ENCODE peak calls at places on chromosomes 12 and 14, in six cellular contexts. One of them, this sample, is unnamed.

GRCh38 chr14:77339407-77339806 is 18.6 kb downstream of the GSTZ1 start:
- DNase-seq in AG09319: peak
- DNase-seq in fibroblast of mammary gland: peak
- DNase-seq in endothelial cell: no peak
- DNase-seq in fibroblast of pulmonary artery: peak
- DNase-seq in astrocyte of the cerebellum: no peak
- DNase-seq in this sample: no peak

GRCh38 chr12:30796508-30796780 is 41.7 kb upstream of the CAPRIN2 start:
- DNase-seq in fibroblast of mammary gland: peak
- DNase-seq in AG09319: peak
- DNase-seq in fibroblast of pulmonary artery: peak
- DNase-seq in astrocyte of the cerebellum: no peak
- DNase-seq in endothelial cell: no peak
- DNase-seq in this sample: no peak

GRCh38 chr12:107296681-107297086 is 203.3 kb upstream of the CRY1 start:
- DNase-seq in fibroblast of pulmonary artery: peak
- DNase-seq in fibroblast of mammary gland: peak
- DNase-seq in astrocyte of the cerebellum: no peak
- DNase-seq in endothelial cell: no peak
- DNase-seq in AG09319: no peak
- DNase-seq in this sample: no peak

GRCh38 chr12:113259499-113259953 is 38.3 kb downstream of the TPCN1 start:
- DNase-seq in endothelial cell: no peak
- DNase-seq in astrocyte of the cerebellum: no peak
- DNase-seq in AG09319: peak
- DNase-seq in fibroblast of mammary gland: peak
- DNase-seq in fibroblast of pulmonary artery: peak
- DNase-seq in this sample: peak

GRCh38 chr12:127509066-127509778 is 757.7 kb upstream of the TMEM132C start:
- DNase-seq in fibroblast of pulmonary artery: peak
- DNase-seq in fibroblast of mammary gland: peak
- DNase-seq in AG09319: peak
- DNase-seq in astrocyte of the cerebellum: peak
- DNase-seq in endothelial cell: no peak
- DNase-seq in this sample: no peak

GRCh38 chr12:70609739-70610491 is 27.3 kb downstream of the PTPRB start:
- DNase-seq in fibroblast of mammary gland: peak
- DNase-seq in AG09319: no peak
- DNase-seq in endothelial cell: peak
- DNase-seq in astrocyte of the cerebellum: no peak
- DNase-seq in fibroblast of pulmonary artery: peak
- DNase-seq in this sample: peak

GRCh38 chr12:102120886-102121285 is 903 bp downstream of the PARPBP start:
- DNase-seq in astrocyte of the cerebellum: no peak
- DNase-seq in AG09319: no peak
- DNase-seq in endothelial cell: peak
- DNase-seq in fibroblast of pulmonary artery: peak
- DNase-seq in fibroblast of mammary gland: peak
- DNase-seq in this sample: no peak

GRCh38 chr12:1920971-1921370 is 2.5 kb upstream of the CACNA2D4 start:
- DNase-seq in astrocyte of the cerebellum: no peak
- DNase-seq in endothelial cell: peak
- DNase-seq in AG09319: no peak
- DNase-seq in fibroblast of mammary gland: no peak
- DNase-seq in fibroblast of pulmonary artery: no peak
- DNase-seq in this sample: peak

GRCh38 chr12:1413930-1414329 is 180.5 kb downstream of the FBXL14 start:
- DNase-seq in AG09319: no peak
- DNase-seq in endothelial cell: no peak
- DNase-seq in fibroblast of pulmonary artery: no peak
- DNase-seq in astrocyte of the cerebellum: no peak
- DNase-seq in fibroblast of mammary gland: no peak
- DNase-seq in this sample: no peak

GRCh38 chr12:31876568-31877424 is 82.4 kb upstream of the RESF1 start:
- DNase-seq in astrocyte of the cerebellum: no peak
- DNase-seq in fibroblast of mammary gland: no peak
- DNase-seq in endothelial cell: peak
- DNase-seq in fibroblast of pulmonary artery: no peak
- DNase-seq in AG09319: no peak
- DNase-seq in this sample: peak

GRCh38 chr12:90037740-90038139 is 329.1 kb upstream of the ATP2B1 start:
- DNase-seq in endothelial cell: no peak
- DNase-seq in AG09319: no peak
- DNase-seq in astrocyte of the cerebellum: no peak
- DNase-seq in fibroblast of mammary gland: peak
- DNase-seq in fibroblast of pulmonary artery: peak
- DNase-seq in this sample: no peak

GRCh38 chr12:553216-554000 is 93.7 kb downstream of the B4GALNT3 start:
- DNase-seq in AG09319: no peak
- DNase-seq in fibroblast of pulmonary artery: no peak
- DNase-seq in endothelial cell: no peak
- DNase-seq in fibroblast of mammary gland: no peak
- DNase-seq in astrocyte of the cerebellum: no peak
- DNase-seq in this sample: no peak

GRCh38 chr14:96649327-96649601 is 147.1 kb downstream of the PAPOLA start:
- DNase-seq in AG09319: no peak
- DNase-seq in fibroblast of pulmonary artery: no peak
- DNase-seq in fibroblast of mammary gland: no peak
- DNase-seq in endothelial cell: no peak
- DNase-seq in astrocyte of the cerebellum: no peak
- DNase-seq in this sample: no peak

GRCh38 chr14:34981743-34982420 is 910 bp upstream of the SRP54 start:
- DNase-seq in astrocyte of the cerebellum: peak
- DNase-seq in fibroblast of pulmonary artery: peak
- DNase-seq in endothelial cell: peak
- DNase-seq in AG09319: no peak
- DNase-seq in fibroblast of mammary gland: no peak
- DNase-seq in this sample: no peak

GRCh38 chr12:128337456-128338160 is 70.6 kb downstream of the TMEM132C start:
- DNase-seq in fibroblast of mammary gland: no peak
- DNase-seq in AG09319: no peak
- DNase-seq in endothelial cell: no peak
- DNase-seq in astrocyte of the cerebellum: no peak
- DNase-seq in fibroblast of pulmonary artery: no peak
- DNase-seq in this sample: no peak

DNA sequence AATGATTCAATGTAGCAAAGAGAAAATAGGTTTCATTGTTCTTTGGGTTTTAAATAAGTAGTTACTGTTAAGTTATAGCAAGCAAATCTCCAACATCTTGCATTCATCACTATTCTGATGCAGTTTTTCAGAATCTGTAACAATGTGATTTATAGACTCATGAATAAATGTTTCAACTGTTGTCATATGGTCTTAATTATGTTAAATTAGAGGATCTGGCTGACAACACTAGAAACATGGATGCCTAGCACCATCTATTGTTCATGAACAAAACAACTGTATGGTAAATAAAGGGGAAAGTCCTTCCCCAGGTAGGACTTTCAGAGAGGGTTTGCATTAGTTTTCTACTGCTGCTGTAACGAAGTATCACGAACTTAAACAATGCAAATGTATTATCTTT is 167.9 kb downstream of the BCAT1 start:
- DNase-seq in endothelial cell: no peak
- DNase-seq in AG09319: peak
- DNase-seq in fibroblast of mammary gland: peak
- DNase-seq in astrocyte of the cerebellum: peak
- DNase-seq in fibroblast of pulmonary artery: peak
- DNase-seq in this sample: no peak
- TF ChIP-seq CTCF in endothelial cell: no peak
- TF ChIP-seq CTCF in AG09319: peak
- TF ChIP-seq CTCF in fibroblast of mammary gland: peak
- TF ChIP-seq CTCF in astrocyte of the cerebellum: no peak
- TF ChIP-seq CTCF in fibroblast of pulmonary artery: peak
- TF ChIP-seq CTCF in this sample: no peak

GRCh38 chr12:42237052-42237852 is 796 bp downstream of the YAF2 start:
- DNase-seq in AG09319: peak
- DNase-seq in fibroblast of pulmonary artery: peak
- DNase-seq in endothelial cell: peak
- DNase-seq in astrocyte of the cerebellum: peak
- DNase-seq in fibroblast of mammary gland: peak
- DNase-seq in this sample: peak
- TF ChIP-seq CTCF in AG09319: peak
- TF ChIP-seq CTCF in fibroblast of pulmonary artery: peak
- TF ChIP-seq CTCF in endothelial cell: peak
- TF ChIP-seq CTCF in astrocyte of the cerebellum: peak
- TF ChIP-seq CTCF in fibroblast of mammary gland: no peak
- TF ChIP-seq CTCF in this sample: peak

GRCh38 chr12:124379938-124380754 is 85.3 kb downstream of the RFLNA start:
- DNase-seq in endothelial cell: peak
- DNase-seq in fibroblast of pulmonary artery: peak
- DNase-seq in AG09319: peak
- DNase-seq in fibroblast of mammary gland: peak
- DNase-seq in astrocyte of the cerebellum: peak
- DNase-seq in this sample: peak
- TF ChIP-seq CTCF in endothelial cell: peak
- TF ChIP-seq CTCF in fibroblast of pulmonary artery: peak
- TF ChIP-seq CTCF in AG09319: peak
- TF ChIP-seq CTCF in fibroblast of mammary gland: peak
- TF ChIP-seq CTCF in astrocyte of the cerebellum: peak
- TF ChIP-seq CTCF in this sample: peak

DNA sequence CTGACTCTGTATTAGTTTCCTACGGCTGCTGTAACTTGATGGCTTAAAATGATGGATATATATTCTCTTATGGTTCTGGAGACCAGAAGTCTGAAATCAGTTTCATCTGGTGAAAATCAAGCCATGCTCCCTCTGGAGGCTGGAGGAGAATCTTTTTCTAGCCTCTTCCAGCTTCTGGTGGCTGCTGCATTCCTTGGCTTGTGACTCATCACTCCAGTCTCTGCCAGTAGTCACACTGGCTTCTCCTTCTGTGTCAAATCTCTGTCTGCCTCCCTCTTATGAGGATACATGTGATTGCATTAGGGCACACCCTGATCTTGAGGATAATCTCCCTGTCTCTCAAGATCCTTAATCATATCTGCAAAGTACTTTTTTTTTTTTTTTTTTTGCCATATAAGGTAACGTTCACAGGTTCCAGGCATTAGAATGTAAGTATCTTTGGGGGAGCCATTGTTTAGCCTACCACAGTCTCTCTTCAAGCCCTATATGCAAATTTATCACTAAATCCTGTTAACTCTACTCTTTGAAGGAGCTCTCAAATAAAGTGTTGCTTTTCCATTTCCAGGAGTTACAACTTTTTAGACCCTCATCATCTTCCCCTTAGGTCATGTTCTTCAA is 17.8 kb downstream of the DNAL1 start:
- DNase-seq in astrocyte of the cerebellum: peak
- DNase-seq in endothelial cell: no peak
- DNase-seq in fibroblast of pulmonary artery: peak
- DNase-seq in AG09319: peak
- DNase-seq in fibroblast of mammary gland: peak
- DNase-seq in this sample: no peak
- TF ChIP-seq CTCF in astrocyte of the cerebellum: peak
- TF ChIP-seq CTCF in endothelial cell: no peak
- TF ChIP-seq CTCF in fibroblast of pulmonary artery: peak
- TF ChIP-seq CTCF in AG09319: peak
- TF ChIP-seq CTCF in fibroblast of mammary gland: peak
- TF ChIP-seq CTCF in this sample: no peak

DNA sequence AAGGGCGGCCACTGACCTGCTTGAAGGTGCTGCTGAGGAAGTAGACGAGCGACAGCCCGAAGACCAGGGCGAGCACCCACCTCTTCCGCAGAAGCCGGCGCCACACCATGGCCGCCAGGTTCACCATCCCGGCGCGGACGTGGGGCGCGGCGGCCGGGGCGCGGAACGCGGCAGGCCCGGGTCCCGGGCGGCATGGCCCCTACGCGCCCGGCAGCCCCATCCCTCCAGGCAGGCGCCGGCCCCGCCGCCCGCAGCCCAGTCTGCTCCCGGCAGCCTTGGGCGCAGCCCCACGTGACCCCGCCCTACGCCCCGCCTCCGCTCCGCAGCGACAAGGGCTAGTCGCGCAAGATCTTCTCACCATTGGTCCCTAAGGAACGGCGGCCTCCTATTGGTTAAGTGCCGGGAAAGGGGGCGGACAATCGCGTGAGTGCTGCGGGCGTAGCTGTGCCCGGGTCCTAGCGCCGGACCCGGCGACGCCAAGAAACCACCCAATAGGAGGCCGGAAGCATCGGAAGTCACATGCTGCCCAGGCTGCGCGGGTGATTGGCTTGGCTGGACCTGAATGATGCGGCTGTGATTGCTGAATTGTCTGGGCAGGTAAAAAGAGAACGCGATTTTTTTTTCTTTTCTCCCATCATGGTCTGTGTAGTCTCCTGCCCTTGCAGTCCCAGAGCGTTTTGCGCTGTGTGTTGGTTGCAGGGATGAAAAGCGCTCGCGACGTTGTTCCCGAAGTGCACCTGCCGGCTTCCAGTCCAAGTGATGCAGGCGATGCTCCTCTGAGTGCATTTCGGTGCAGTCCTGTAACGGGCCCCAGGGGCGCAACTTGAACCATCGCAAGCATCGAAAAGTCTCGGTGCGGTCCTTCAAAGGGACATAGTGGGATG is at the start of the genes RNFT2 and SPRING1:
- DNase-seq in fibroblast of mammary gland: peak
- DNase-seq in fibroblast of pulmonary artery: peak
- DNase-seq in AG09319: peak
- DNase-seq in astrocyte of the cerebellum: peak
- DNase-seq in endothelial cell: peak
- DNase-seq in this sample: peak
- TF ChIP-seq CTCF in fibroblast of mammary gland: no peak
- TF ChIP-seq CTCF in fibroblast of pulmonary artery: no peak
- TF ChIP-seq CTCF in AG09319: no peak
- TF ChIP-seq CTCF in astrocyte of the cerebellum: no peak
- TF ChIP-seq CTCF in endothelial cell: no peak
- TF ChIP-seq CTCF in this sample: no peak

GRCh38 chr12:119020377-119021360 is 39.3 kb downstream of the SRRM4 start:
- DNase-seq in astrocyte of the cerebellum: no peak
- DNase-seq in AG09319: no peak
- DNase-seq in fibroblast of pulmonary artery: no peak
- DNase-seq in fibroblast of mammary gland: no peak
- DNase-seq in endothelial cell: peak
- DNase-seq in this sample: peak
- TF ChIP-seq CTCF in astrocyte of the cerebellum: no peak
- TF ChIP-seq CTCF in AG09319: no peak
- TF ChIP-seq CTCF in fibroblast of pulmonary artery: no peak
- TF ChIP-seq CTCF in fibroblast of mammary gland: no peak
- TF ChIP-seq CTCF in endothelial cell: peak
- TF ChIP-seq CTCF in this sample: peak

DNA sequence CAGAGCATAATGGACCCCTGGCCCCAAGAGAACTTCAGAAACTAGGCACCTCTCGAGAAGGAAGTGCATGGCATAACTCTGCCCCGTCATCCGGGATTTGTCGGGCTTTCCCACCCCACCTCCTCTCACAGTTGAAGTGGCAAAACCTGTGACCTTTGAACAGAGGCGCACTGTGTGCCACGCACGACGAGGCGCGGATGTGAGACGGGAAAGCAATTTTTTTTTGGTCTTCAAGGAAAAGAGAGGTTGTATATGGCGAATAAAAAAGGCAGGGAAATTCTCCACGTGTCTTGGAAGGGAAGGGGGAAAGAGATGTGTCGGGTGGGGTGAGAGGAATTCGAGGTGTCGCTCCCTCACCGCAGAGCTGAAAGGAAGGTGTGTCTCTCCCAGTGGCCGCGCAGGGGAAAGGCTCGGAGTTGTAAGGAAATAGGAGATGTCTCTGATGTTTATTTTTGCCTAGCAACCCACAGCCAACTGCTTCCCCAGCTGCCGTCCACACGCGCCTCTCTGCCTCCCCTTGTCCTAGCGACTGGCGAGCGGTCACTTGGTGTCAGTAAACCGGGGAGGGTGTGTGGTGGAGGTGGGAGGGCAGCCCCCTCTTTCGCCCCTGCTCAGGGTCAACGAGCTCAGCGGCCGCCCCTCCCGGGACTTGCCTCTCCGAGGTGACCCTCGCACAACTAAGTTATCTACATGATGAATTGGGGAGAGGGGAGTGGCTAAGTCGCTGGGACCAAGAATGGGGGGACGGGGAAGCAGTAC is 819 bp upstream of the DYRK2 start:
- DNase-seq in astrocyte of the cerebellum: peak
- DNase-seq in fibroblast of pulmonary artery: peak
- DNase-seq in AG09319: peak
- DNase-seq in fibroblast of mammary gland: peak
- DNase-seq in endothelial cell: peak
- DNase-seq in this sample: peak
- TF ChIP-seq CTCF in astrocyte of the cerebellum: peak
- TF ChIP-seq CTCF in fibroblast of pulmonary artery: peak
- TF ChIP-seq CTCF in AG09319: peak
- TF ChIP-seq CTCF in fibroblast of mammary gland: peak
- TF ChIP-seq CTCF in endothelial cell: peak
- TF ChIP-seq CTCF in this sample: peak